ENCODE peak calls at places on chromosomes 13 and 19, in eight cellular contexts. M is A549; E is neuronal stem cell; P is fibroblast of lung; Q is spleen; S is GM23338; V is naive thymus-derived CD4-positive, alpha-beta T cell; W is astrocyte. Z is an unnamed sample. For H3K4me1, the result is how much of the 10 kb centered on the place peaks cover.

GRCh38 chr19:41937525-41937924 is 9.3 kb upstream of the ERFL start:
- DNase-seq in V (no peak), P (no peak), W (no peak), E (no peak), M (no peak), Q (peak), S (peak), Z (peak)

GRCh38 chr19:38743394-38744297 is 628 bp downstream of the CAPN12 start:
- DNase-seq in P (no peak), E (no peak), Q (peak), M (no peak), V (no peak), S (peak), W (no peak), Z (no peak)

GRCh38 chr13:48656621-48657020 is 2.9 kb downstream of the CYSLTR2 start:
- DNase-seq in P (no peak), W (no peak), V (no peak), S (no peak), E (peak), Q (no peak), M (no peak), Z (no peak)

GRCh38 chr13:107576430-107576829 is 638.9 kb downstream of the LIG4 start:
- DNase-seq in V (no peak), S (no peak), Q (no peak), W (no peak), M (no peak), E (no peak), P (no peak), Z (no peak)

GRCh38 chr19:5718579-5719273 is 1.2 kb downstream of the LONP1 start:
- DNase-seq in P (peak), W (peak), E (no peak), M (no peak), V (no peak), Q (no peak), S (no peak), Z (no peak)

GRCh38 chr19:1616396-1616795 is 11.1 kb upstream of the UQCR11 start:
- DNase-seq in M (no peak), E (no peak), S (no peak), Q (no peak), W (peak), P (peak), V (no peak), Z (no peak)

GRCh38 chr19:58516964-58517833 is 2.4 kb downstream of the ZBTB45 start:
- DNase-seq in E (no peak), M (no peak), S (peak), V (no peak), Q (no peak), P (no peak), W (no peak), Z (no peak)

GRCh38 chr19:861756-862528 is 2.5 kb downstream of the CFD start:
- DNase-seq in W (no peak), S (peak), P (peak), V (peak), E (peak), M (no peak), Q (peak), Z (peak)

GRCh38 chr19:30227071-30227621 is 145.0 kb upstream of the ZNF536 start:
- DNase-seq in Q (no peak), V (no peak), E (no peak), S (peak), M (peak), P (no peak), W (no peak), Z (peak)

GRCh38 chr19:54882758-54883157 is 8.7 kb downstream of the FCAR start:
- DNase-seq in Q (no peak), P (no peak), V (no peak), M (no peak), S (no peak), E (no peak), W (no peak), Z (no peak)

GRCh38 chr19:42657551-42657950 is 62.8 kb upstream of the CEACAM8 start:
- DNase-seq in E (no peak), Q (no peak), S (no peak), V (no peak), P (no peak), M (no peak), W (peak), Z (no peak)

GRCh38 chr19:48872182-48872883 is at the start of gene PPP1R15A:
- DNase-seq in V (peak), M (peak), E (peak), Q (peak), S (peak), P (peak), W (peak), Z (peak)

GRCh38 chr19:48868196-48868886 is at the start of gene PLEKHA4:
- DNase-seq in M (no peak), W (no peak), E (no peak), V (no peak), S (no peak), Q (no peak), P (peak), Z (peak)

GRCh38 chr19:48867922-48868195 is 558 bp downstream of the PLEKHA4 start:
- DNase-seq in M (no peak), E (no peak), P (no peak), W (no peak), Q (no peak), V (no peak), S (no peak), Z (no peak)

GRCh38 chr19:48867119-48867921 is 1.1 kb downstream of the PLEKHA4 start:
- DNase-seq in M (no peak), Q (no peak), S (no peak), P (no peak), W (no peak), V (no peak), E (no peak), Z (no peak)

DNA sequence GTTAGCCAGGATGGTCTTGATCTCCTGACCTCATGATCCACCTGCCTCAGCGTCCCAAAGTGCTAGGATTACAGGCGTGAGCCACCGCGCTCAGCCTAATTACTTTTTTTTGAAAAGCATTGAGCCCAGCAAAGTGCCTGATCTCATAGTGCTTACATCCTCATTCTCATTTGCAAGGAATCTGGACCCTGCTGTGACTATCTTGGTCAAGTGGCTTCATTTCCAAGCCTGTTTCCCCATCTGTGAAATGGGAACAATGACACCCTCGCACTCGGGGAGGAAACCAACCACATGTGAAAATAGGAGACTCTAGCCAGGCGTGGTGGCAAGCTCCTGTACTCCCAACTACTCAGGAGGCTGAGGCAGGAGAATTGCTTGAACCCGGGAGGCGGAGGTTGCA is 1.6 kb upstream of the PLEKHA4 start:
- DNase-seq in M (no peak), Q (no peak), S (no peak), P (no peak), E (no peak), V (no peak), W (no peak), Z (no peak)
- H3K4me1 ChIP-seq in M (under half), Q (half or more), S (under half), P (under half), E (under half), V (under half), W (under half), Z (under half)

GRCh38 chr13:79647518-79647917 is 166.6 kb downstream of the NDFIP2 start:
- DNase-seq in Q (no peak), M (no peak), E (no peak), W (no peak), P (no peak), V (no peak), S (no peak), Z (no peak)
- H3K27ac ChIP-seq in Q (no peak), M (no peak), E (no peak), W (no peak), P (no peak), V (no peak), S (no peak), Z (no peak)

GRCh38 chr13:27120811-27121210 is 50.8 kb downstream of the USP12 start:
- DNase-seq in W (peak), E (no peak), P (no peak), M (no peak), S (no peak), Q (no peak), V (no peak), Z (no peak)

GRCh38 chr13:27126877-27127276 is 44.7 kb downstream of the USP12 start:
- DNase-seq in W (no peak), S (no peak), Q (no peak), M (no peak), P (no peak), V (no peak), E (no peak), Z (no peak)

GRCh38 chr13:27125357-27126282 is 46.0 kb downstream of the USP12 start:
- DNase-seq in P (no peak), V (no peak), S (no peak), E (no peak), Q (no peak), M (no peak), W (no peak), Z (peak)

GRCh38 chr13:27122036-27122435 is 49.6 kb downstream of the USP12 start:
- DNase-seq in M (no peak), Q (no peak), V (no peak), P (no peak), W (no peak), S (no peak), E (no peak), Z (no peak)

GRCh38 chr13:27124571-27124970 is 47.0 kb downstream of the USP12 start:
- DNase-seq in E (no peak), S (no peak), Q (no peak), W (no peak), M (no peak), V (no peak), P (no peak), Z (no peak)
- H3K4me1 ChIP-seq in E (under half), S (half or more), Q (under half), W (under half), M (under half), V (under half), P (under half), Z (under half)

DNA sequence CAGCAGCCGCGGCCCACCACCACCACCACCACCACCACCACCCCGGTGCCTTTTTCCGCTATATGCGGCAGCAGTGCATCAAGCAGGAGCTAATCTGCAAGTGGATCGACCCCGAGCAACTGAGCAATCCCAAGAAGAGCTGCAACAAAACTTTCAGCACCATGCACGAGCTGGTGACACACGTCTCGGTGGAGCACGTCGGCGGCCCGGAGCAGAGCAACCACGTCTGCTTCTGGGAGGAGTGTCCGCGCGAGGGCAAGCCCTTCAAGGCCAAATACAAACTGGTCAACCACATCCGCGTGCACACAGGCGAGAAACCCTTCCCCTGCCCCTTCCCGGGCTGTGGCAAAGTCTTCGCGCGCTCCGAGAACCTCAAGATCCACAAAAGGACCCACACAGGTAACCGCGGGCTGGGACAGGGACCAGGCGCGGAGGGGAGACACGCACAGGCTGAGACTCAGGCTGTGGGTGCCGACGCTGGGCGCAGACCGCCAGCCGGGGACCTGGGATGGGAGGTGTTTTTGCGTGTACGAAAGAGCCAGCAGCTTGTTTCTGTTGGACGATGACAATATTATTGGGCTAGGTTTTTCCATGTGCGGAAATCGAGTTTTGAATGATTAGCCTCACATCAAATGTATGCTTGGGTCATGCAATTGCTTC is 1.3 kb downstream of the ZIC2 start:
- DNase-seq in P (no peak), V (peak), M (no peak), W (no peak), Q (no peak), S (peak), E (no peak), Z (no peak)
- H3K27ac ChIP-seq in P (no peak), V (no peak), M (peak), W (peak), Q (no peak), S (no peak), E (peak), Z (peak)

GRCh38 chr19:7921955-7922840 is 2.1 kb downstream of the SNAPC2 start:
- DNase-seq in E (no peak), M (no peak), P (no peak), S (no peak), W (no peak), Q (peak), V (no peak), Z (no peak)

GRCh38 chr19:7923295-7924191 is 2.4 kb downstream of the CTXN1 start:
- DNase-seq in W (no peak), E (no peak), P (no peak), S (no peak), V (no peak), M (no peak), Q (peak), Z (no peak)

GRCh38 chr19:7921302-7921954 is 1.3 kb downstream of the SNAPC2 start:
- DNase-seq in P (no peak), W (no peak), V (no peak), Q (no peak), M (no peak), E (no peak), S (no peak), Z (no peak)

GRCh38 chr19:7924241-7924640 is 1.7 kb downstream of the CTXN1 start:
- DNase-seq in P (no peak), M (no peak), W (no peak), E (no peak), Q (no peak), S (no peak), V (no peak), Z (no peak)

DNA sequence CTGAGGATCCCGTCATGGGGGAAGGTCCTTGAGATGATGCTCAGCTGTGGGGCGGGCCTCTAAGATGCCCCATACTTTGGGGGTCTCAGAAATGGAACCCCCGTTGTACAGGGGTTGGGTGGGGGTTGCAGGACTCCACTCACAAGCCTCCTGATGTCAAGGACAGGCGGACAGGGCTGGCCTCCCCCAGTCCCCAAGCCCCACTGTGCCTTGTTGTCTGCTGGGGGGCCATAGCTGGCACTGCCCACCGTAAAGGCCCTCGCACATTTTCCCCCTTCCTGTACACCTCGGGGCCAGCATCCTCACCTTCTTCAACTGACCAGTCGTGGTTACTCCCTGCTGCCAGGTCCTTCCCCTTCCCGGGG is 2.7 kb downstream of the SNAPC2 start:
- DNase-seq in P (no peak), V (no peak), M (no peak), Q (no peak), S (no peak), E (no peak), W (no peak), Z (no peak)
- H3K4me1 ChIP-seq in P (under half), V (under half), M (under half), Q (half or more), S (under half), E (under half), W (under half), Z (under half)